ENCODE peak calls at places on chromosomes 5 and 9, in nine cellular contexts. E is astrocyte, N is GM23248, S is IMR-90, K is fibroblast of lung, L is GM23338, Y is HCT116, D is Karpas-422, H is H1. M is an unnamed sample. For H3K4me1 and H4K20me1, the result is how much of the 10 kb centered on the place peaks cover.

GRCh38 chr5:73902327-73903051 is 276.5 kb downstream of the ARHGEF28 start:
- DNase-seq in N (peak), K (peak), D (peak), H (peak), S (peak), E (peak), L (peak), Y (peak), M (no peak)

GRCh38 chr5:157528036-157528632 is 47.4 kb downstream of the ADAM19 start:
- DNase-seq in S (peak), D (no peak), N (no peak), E (peak), Y (no peak), L (peak), H (no peak), K (peak), M (no peak)

GRCh38 chr5:160843240-160843639 is 8.8 kb downstream of the ATP10B start:
- DNase-seq in K (no peak), Y (no peak), E (no peak), S (no peak), N (no peak), H (no peak), D (no peak), L (no peak), M (no peak)

GRCh38 chr9:3262831-3263544 is 262.8 kb downstream of the RFX3 start:
- DNase-seq in K (no peak), Y (no peak), S (no peak), E (no peak), L (peak), D (no peak), H (peak), N (no peak), M (no peak)

GRCh38 chr9:14779566-14780022 is 57.1 kb upstream of the CER1 start:
- DNase-seq in Y (no peak), N (no peak), L (no peak), D (no peak), S (no peak), E (no peak), K (no peak), H (no peak), M (no peak)

GRCh38 chr5:72366324-72366976 is 46.3 kb downstream of the PTCD2 start:
- DNase-seq in L (peak), K (peak), N (peak), H (no peak), D (peak), Y (peak), S (peak), E (peak), M (peak)

GRCh38 chr5:478982-479535 is 36.1 kb downstream of the EXOC3 start:
- DNase-seq in K (no peak), H (no peak), L (no peak), Y (no peak), N (no peak), S (no peak), E (no peak), D (peak), M (no peak)

GRCh38 chr5:171152382-171152781 is 156.7 kb upstream of the TLX3 start:
- DNase-seq in E (peak), H (no peak), K (peak), D (no peak), Y (peak), L (no peak), N (peak), S (peak), M (no peak)

GRCh38 chr9:125949721-125950465 is 202.7 kb downstream of the PBX3 start:
- DNase-seq in N (no peak), H (no peak), E (no peak), K (no peak), L (no peak), D (no peak), Y (no peak), S (no peak), M (no peak)

GRCh38 chr5:1293997-1294838 is 650 bp downstream of the TERT start:
- DNase-seq in N (no peak), Y (no peak), D (no peak), H (no peak), E (no peak), L (peak), S (no peak), K (no peak), M (no peak)

GRCh38 chr5:154214236-154215106 is 23.9 kb downstream of the GALNT10 start:
- DNase-seq in E (peak), S (peak), Y (no peak), L (no peak), N (peak), H (no peak), D (no peak), K (peak), M (no peak)

GRCh38 chr9:71681708-71682268 is 86.5 kb downstream of the CEMIP2 start:
- DNase-seq in E (peak), H (no peak), K (peak), S (peak), Y (peak), N (peak), D (no peak), L (no peak), M (peak)

GRCh38 chr5:172534229-172535169 is 80.2 kb upstream of the SH3PXD2B start:
- DNase-seq in N (peak), D (no peak), K (peak), L (no peak), Y (peak), E (no peak), S (no peak), H (no peak), M (no peak)

GRCh38 chr5:91027316-91027937 is 355.7 kb downstream of the ARRDC3 start:
- DNase-seq in N (no peak), H (no peak), Y (no peak), E (no peak), D (no peak), K (no peak), S (no peak), L (no peak), M (no peak)

GRCh38 chr9:13823021-13823420 is 490.9 kb downstream of the NFIB start:
- DNase-seq in S (peak), E (peak), N (peak), K (peak), Y (no peak), D (no peak), H (no peak), L (no peak), M (no peak)

GRCh38 chr9:108991479-108991878 is 21.8 kb downstream of the CTNNAL1 start:
- DNase-seq in N (no peak), E (peak), H (no peak), L (no peak), K (peak), S (peak), Y (no peak), D (no peak), M (no peak)

GRCh38 chr5:43042176-43042625 is 2.1 kb upstream of the ANXA2R start:
- DNase-seq in D (peak), L (peak), K (peak), Y (peak), N (peak), H (no peak), E (peak), S (peak), M (peak)

GRCh38 chr5:43042626-43043399 is 2.7 kb upstream of the ANXA2R start:
- DNase-seq in H (no peak), L (peak), Y (peak), K (peak), S (peak), D (peak), E (peak), N (peak), M (peak)

GRCh38 chr5:43044181-43044914 is 4.2 kb upstream of the ANXA2R start:
- DNase-seq in H (no peak), S (peak), D (no peak), L (peak), N (peak), K (peak), E (peak), Y (no peak), M (no peak)

GRCh38 chr5:43041669-43042175 is 1.6 kb upstream of the ANXA2R start:
- DNase-seq in D (peak), S (peak), N (peak), H (no peak), E (peak), Y (no peak), L (peak), K (peak), M (peak)

DNA sequence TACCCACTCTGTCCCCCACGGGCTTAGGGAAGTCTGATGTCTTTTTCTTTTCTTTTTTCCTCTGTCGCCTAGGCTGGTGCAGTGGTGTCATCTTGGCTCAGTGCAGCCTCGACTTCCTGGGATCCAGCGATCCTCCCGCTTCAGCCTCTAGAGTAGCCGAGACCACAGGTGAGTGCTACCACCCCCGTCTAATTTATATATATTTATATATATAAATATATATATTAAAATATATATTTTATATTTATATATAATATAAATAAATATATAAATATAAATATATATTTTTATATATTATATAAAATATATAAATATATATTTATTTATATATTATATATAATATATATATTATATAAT is 3.3 kb upstream of the ANXA2R start:
- DNase-seq in H (no peak), D (no peak), S (no peak), L (no peak), E (no peak), Y (no peak), N (no peak), K (no peak), M (no peak)
- H3K4me1 ChIP-seq in H (under half), D (under half), S (under half), L (under half), E (under half), Y (under half), N (under half), K (under half), M (under half)

GRCh38 chr5:14165375-14166091 is 22.4 kb downstream of the TRIO start:
- DNase-seq in L (no peak), H (no peak), N (peak), D (no peak), S (peak), Y (peak), K (peak), E (peak), M (peak)
- H4K20me1 ChIP-seq in L (under half), H (under half), N (under half), D (under half), S (half or more), Y (under half), K (under half), E (half or more), M (under half)

DNA sequence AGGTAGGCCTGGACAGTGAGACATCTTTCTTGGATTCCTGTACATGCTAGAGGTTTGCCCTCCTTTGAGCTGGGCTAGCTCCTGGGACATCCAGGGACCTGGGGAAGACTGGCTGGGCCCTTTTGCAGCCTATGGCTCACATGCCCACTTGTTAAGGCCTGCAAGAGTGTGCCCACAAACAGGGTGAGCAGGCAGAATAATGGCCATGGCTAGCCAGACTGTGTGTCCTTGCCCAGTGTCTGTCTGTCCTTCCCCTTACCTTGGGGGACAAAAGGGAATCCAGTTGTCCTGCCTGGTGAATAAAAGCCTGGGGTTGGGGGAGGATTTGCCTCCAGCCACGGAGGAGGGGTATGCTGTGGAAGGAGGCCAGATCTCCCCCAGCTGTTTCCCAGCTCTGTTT is 13.0 kb upstream of the CXXC5 start:
- DNase-seq in N (no peak), D (no peak), H (no peak), S (no peak), L (no peak), Y (no peak), K (no peak), E (no peak), M (no peak)
- H3K4me1 ChIP-seq in N (under half), D (under half), H (under half), S (under half), L (half or more), Y (half or more), K (under half), E (under half), M (under half)

DNA sequence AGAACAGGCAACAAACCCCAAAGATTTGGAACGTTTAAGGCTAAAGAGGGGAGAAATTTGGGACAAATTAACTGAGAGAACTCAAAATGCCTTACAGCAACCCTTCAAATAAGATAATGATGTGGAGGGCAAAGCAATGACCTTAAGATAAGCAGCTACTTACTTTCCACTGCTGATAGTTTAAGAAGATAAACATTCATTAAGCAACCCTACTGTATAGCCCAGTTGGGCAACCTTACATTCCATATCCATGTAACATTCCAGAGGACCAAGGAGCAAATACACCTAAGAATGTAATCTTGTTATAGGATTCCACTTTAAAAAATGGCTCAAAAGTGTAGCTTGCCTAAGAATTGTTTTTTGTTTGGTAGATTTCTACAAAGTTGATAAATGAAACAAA is 14.8 kb downstream of the ETF1 start:
- DNase-seq in E (no peak), Y (no peak), D (no peak), H (no peak), L (no peak), S (peak), K (peak), N (peak), M (peak)
- H4K20me1 ChIP-seq in E (half or more), Y (under half), D (under half), H (under half), L (half or more), S (half or more), K (under half), N (under half), M (half or more)

DNA sequence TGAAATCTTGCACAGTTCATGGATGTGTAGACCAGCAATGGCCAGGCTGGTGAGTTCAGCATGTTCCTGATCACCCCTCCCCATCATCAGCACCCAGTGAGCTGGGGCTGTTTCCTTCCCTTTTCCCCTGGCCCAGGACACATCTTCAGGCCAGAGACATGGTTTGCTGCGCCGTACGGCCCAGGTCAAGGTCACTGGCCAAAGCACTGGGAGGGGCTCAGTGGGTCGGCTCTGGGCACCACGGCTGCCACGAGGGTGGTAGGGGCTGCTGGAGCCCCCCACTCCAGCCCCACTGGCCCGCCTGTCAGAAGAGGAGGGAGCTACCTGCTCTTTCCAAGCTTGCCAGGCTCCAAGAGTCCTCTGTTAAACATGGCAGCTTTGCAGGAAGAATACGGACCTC is 55.9 kb downstream of the SEMA4D start:
- DNase-seq in D (no peak), S (no peak), K (no peak), H (no peak), Y (no peak), N (no peak), L (no peak), E (no peak), M (no peak)
- H3K4me1 ChIP-seq in D (under half), S (under half), K (under half), H (under half), Y (under half), N (under half), L (under half), E (under half), M (under half)

GRCh38 chr5:16931334-16932110 is 4.6 kb downstream of the MYO10 start:
- DNase-seq in Y (no peak), K (peak), S (no peak), E (peak), H (no peak), L (no peak), D (no peak), N (no peak), M (peak)
- H4K20me1 ChIP-seq in Y (under half), K (under half), S (half or more), E (half or more), H (under half), L (under half), D (under half), N (under half), M (under half)

M was measured in PC-9.